ENCODE peak calls at places on chromosomes 12 and 14, in seven cellular contexts. W, Z, B, E, N, V and G are unnamed samples.

GRCh38 chr12:8644345-8645248 is 18.0 kb downstream of the MFAP5 start:
- DNase-seq in N (no peak), V (no peak), Z (no peak), E (no peak), B (no peak), W (no peak), G (no peak)

GRCh38 chr12:54215990-54216579 is 27.3 kb upstream of the SMUG1 start:
- DNase-seq in W (no peak), E (no peak), Z (no peak), N (peak; percentile 43), V (no peak), B (no peak), G (no peak)

GRCh38 chr14:97977711-97978261 is 1180.6 kb downstream of the VRK1 start:
- DNase-seq in N (peak; percentile 81), V (peak; percentile 62), B (peak; percentile 86), W (no peak), E (no peak), Z (no peak), G (no peak)

GRCh38 chr14:38044710-38045109 is 163.0 kb upstream of the SSTR1 start:
- DNase-seq in Z (no peak), E (no peak), W (no peak), N (no peak), B (no peak), V (no peak), G (no peak)

GRCh38 chr12:113292091-113292490 is 42.8 kb downstream of the SLC8B1 start:
- DNase-seq in E (no peak), V (no peak), N (no peak), B (no peak), Z (no peak), W (peak; percentile 54), G (no peak)

GRCh38 chr12:31322651-31323248 is 3.2 kb downstream of the SINHCAF start:
- DNase-seq in N (peak; percentile 33), B (no peak), E (no peak), W (peak; percentile 70), Z (no peak), V (no peak), G (peak; percentile 77)

GRCh38 chr14:35965425-35965824 is 139.3 kb downstream of the BRMS1L start:
- DNase-seq in N (no peak), W (no peak), V (no peak), Z (no peak), B (no peak), E (no peak), G (no peak)

GRCh38 chr14:44962573-44963528 is 861 bp downstream of the TOGARAM1 start:
- DNase-seq in W (peak; percentile 55), V (peak; percentile 51), E (no peak), N (peak; percentile 59), B (peak; percentile 53), Z (no peak), G (peak; percentile 64)

GRCh38 chr12:15206338-15206737 is 14.9 kb downstream of the RERG start:
- DNase-seq in B (no peak), V (no peak), Z (no peak), E (no peak), W (no peak), N (no peak), G (no peak)

GRCh38 chr12:109721276-109721675 is 7.7 kb downstream of the FAM222A start:
- DNase-seq in N (no peak), E (no peak), V (peak; percentile 89), Z (no peak), B (no peak), W (no peak), G (no peak)

GRCh38 chr14:33617154-33617553 is 333.7 kb downstream of the EGLN3 start:
- DNase-seq in B (no peak), V (no peak), W (peak; percentile 76), E (no peak), Z (no peak), N (no peak), G (peak; percentile 41)

GRCh38 chr14:87233266-87233665 is 759.7 kb downstream of the GALC start:
- DNase-seq in W (no peak), V (no peak), B (no peak), N (no peak), Z (no peak), E (no peak), G (no peak)

GRCh38 chr14:35992816-35993511 is 166.8 kb downstream of the BRMS1L start:
- DNase-seq in E (no peak), N (no peak), W (no peak), V (no peak), Z (no peak), B (no peak), G (no peak)

GRCh38 chr12:104273503-104273902 is 30.0 kb upstream of the EID3 start:
- DNase-seq in Z (no peak), B (no peak), W (no peak), V (no peak), N (no peak), E (no peak), G (no peak)

GRCh38 chr12:2689393-2689792 is 105.4 kb upstream of the FKBP4 start:
- DNase-seq in B (no peak), E (no peak), Z (no peak), N (no peak), V (no peak), W (no peak), G (no peak)

GRCh38 chr14:55084648-55085441 is 33.4 kb downstream of the MAPK1IP1L start:
- DNase-seq in W (no peak), V (no peak), E (no peak), B (no peak), N (no peak), Z (no peak), G (no peak)

GRCh38 chr14:45679852-45680251 is 426.9 kb upstream of the MIS18BP1 start:
- DNase-seq in W (peak; percentile 71), V (no peak), B (no peak), N (no peak), Z (no peak), E (no peak), G (peak; percentile 40)

GRCh38 chr12:113899042-113899843 is 66.9 kb downstream of the RBM19 start:
- DNase-seq in N (no peak), W (no peak), E (no peak), B (no peak), Z (no peak), V (no peak), G (no peak)

GRCh38 chr12:80226576-80226975 is 127.2 kb downstream of the OTOGL start:
- DNase-seq in N (no peak), E (no peak), W (peak; percentile 54), B (no peak), V (no peak), Z (no peak), G (peak; percentile 61)

GRCh38 chr14:74609721-74610120 is 2.3 kb downstream of the LTBP2 start:
- DNase-seq in W (no peak), B (no peak), E (no peak), N (no peak), Z (no peak), V (no peak), G (peak; percentile 45)

GRCh38 chr12:30877110-30877875 is 49.3 kb upstream of the TSPAN11 start:
- DNase-seq in B (no peak), E (no peak), N (no peak), W (no peak), V (no peak), Z (no peak), G (no peak)

GRCh38 chr12:124294686-124295315 is at the start of gene RFLNA:
- DNase-seq in E (no peak), W (no peak), N (peak; percentile 33), Z (no peak), V (no peak), B (no peak), G (no peak)

GRCh38 chr12:101298426-101298825 is 18.5 kb downstream of the UTP20 start:
- DNase-seq in B (no peak), W (peak; percentile 6), V (no peak), N (no peak), Z (no peak), E (no peak), G (peak; percentile 7)

GRCh38 chr12:55877824-55878223 is 35.1 kb upstream of the MMP19 start:
- DNase-seq in E (no peak), V (no peak), W (no peak), N (no peak), B (no peak), Z (no peak), G (no peak)

GRCh38 chr14:36316131-36316530 is 4.3 kb downstream of the MBIP start:
- DNase-seq in B (no peak), Z (no peak), V (no peak), W (no peak), E (no peak), N (no peak), G (no peak)

GRCh38 chr14:24147761-24148428 is 597 bp downstream of the RNF31 start:
- DNase-seq in N (no peak), W (no peak), E (no peak), B (no peak), Z (no peak), V (no peak), G (no peak)

GRCh38 chr12:131218291-131219172 is 264.8 kb downstream of the ADGRD1 start:
- DNase-seq in W (no peak), Z (no peak), E (no peak), N (no peak), B (no peak), V (no peak), G (no peak)

GRCh38 chr12:122834229-122834920 is 882 bp upstream of the HIP1R start:
- DNase-seq in Z (no peak), E (peak; percentile 54), V (no peak), W (peak; percentile 72), N (peak; percentile 36), B (no peak), G (peak; percentile 79)

GRCh38 chr12:26425587-26426260 is 230.4 kb downstream of the SSPN start:
- DNase-seq in B (no peak), N (no peak), W (no peak), Z (no peak), E (no peak), V (no peak), G (peak; percentile 49)

GRCh38 chr12:120713861-120714482 is 3.7 kb downstream of the UNC119B start:
- DNase-seq in N (peak; percentile 61), B (peak; percentile 46), V (peak; percentile 70), W (peak; percentile 81), E (peak; percentile 78), Z (no peak), G (peak; percentile 89)

GRCh38 chr12:49893753-49894752 is 9.6 kb downstream of the FAIM2 start:
- DNase-seq in Z (no peak), N (no peak), W (peak; percentile 42), B (no peak), V (no peak), E (no peak), G (peak; percentile 55)

GRCh38 chr12:33116284-33116683 is 219.7 kb upstream of the PKP2 start:
- DNase-seq in N (no peak), B (no peak), V (no peak), Z (no peak), W (no peak), E (no peak), G (no peak)

GRCh38 chr12:88453323-88453722 is 126.9 kb downstream of the KITLG start:
- DNase-seq in V (no peak), E (no peak), Z (no peak), N (no peak), B (no peak), W (no peak), G (no peak)

GRCh38 chr14:36845346-36846042 is 183.8 kb downstream of the PAX9 start:
- DNase-seq in E (no peak), B (no peak), N (no peak), V (no peak), W (no peak), Z (no peak), G (no peak)

GRCh38 chr14:38964630-38965029 is 138.4 kb downstream of the SEC23A start:
- DNase-seq in N (no peak), V (no peak), E (no peak), B (no peak), Z (no peak), W (peak; percentile 52), G (no peak)

GRCh38 chr14:73786942-73787759 is 64.5 kb upstream of the PTGR2 start:
- DNase-seq in N (peak; percentile 72), B (peak; percentile 67), W (peak; percentile 37), Z (no peak), V (peak; percentile 75), E (peak; percentile 56), G (peak; percentile 67)

GRCh38 chr14:57382283-57382682 is 8.1 kb upstream of the NAA30 start:
- DNase-seq in N (no peak), E (no peak), B (no peak), W (peak; percentile 90), V (no peak), Z (no peak), G (peak; percentile 91)

GRCh38 chr12:121124402-121125109 is 8.1 kb upstream of the P2RX7 start:
- DNase-seq in E (no peak), N (no peak), V (peak; percentile 54), B (no peak), Z (no peak), W (peak; percentile 89), G (peak; percentile 93)